ENCODE peak calls at places on chromosomes 2 and 18, in five cellular contexts. N, W, B, U and G are unnamed samples.
A peak's percentile ranks its signal among the peaks of the same experiment; 100 is the strongest.

GRCh38 chr2:99337931-99338580 is 867 bp downstream of the EIF5B start:
- DNase-seq in N (no peak), B (no peak), W (no peak), U (no peak), G (no peak)

GRCh38 chr18:36786686-36787085 is 42.1 kb downstream of the TPGS2 start:
- DNase-seq in W (no peak), B (peak; percentile 77), N (no peak), U (peak; percentile 10), G (no peak)

GRCh38 chr18:12423820-12424219 is 16.1 kb downstream of the PRELID3A start:
- DNase-seq in N (no peak), U (no peak), W (no peak), B (no peak), G (no peak)

GRCh38 chr2:98936917-98937351 is 909 bp upstream of the CRACDL start:
- DNase-seq in N (no peak), W (no peak), U (no peak), B (no peak), G (no peak)

GRCh38 chr2:241563981-241564595 is 5.5 kb downstream of the BOK start:
- DNase-seq in W (no peak), U (no peak), B (no peak), N (no peak), G (no peak)

GRCh38 chr18:63970803-63971191 is 916 bp downstream of the SERPINB8 start:
- DNase-seq in N (no peak), W (peak; percentile 5), U (peak; percentile 31), B (peak; percentile 30), G (no peak)

GRCh38 chr2:98315957-98316356 is 30.3 kb upstream of the CNGA3 start:
- DNase-seq in B (no peak), N (no peak), W (no peak), U (no peak), G (no peak)

GRCh38 chr2:170843656-170844055 is 27.0 kb downstream of the GAD1 start:
- DNase-seq in W (no peak), B (no peak), N (peak; percentile 12), U (peak; percentile 42), G (no peak)

GRCh38 chr2:16578081-16578480 is 87.6 kb downstream of the CYRIA start:
- DNase-seq in B (no peak), W (no peak), N (no peak), U (no peak), G (no peak)

GRCh38 chr2:61722311-61722710 is 131.5 kb downstream of the FAM161A start:
- DNase-seq in U (no peak), N (no peak), W (no peak), B (no peak), G (no peak)

GRCh38 chr2:42792087-42792582 is 248 bp downstream of the HAAO start:
- DNase-seq in B (no peak), U (no peak), W (no peak), N (no peak), G (no peak)

GRCh38 chr2:89834306-89834705 is 1142.8 kb downstream of the RPIA start:
- DNase-seq in N (no peak), U (no peak), B (no peak), W (no peak), G (no peak)

GRCh38 chr18:79511671-79512301 is 116.1 kb downstream of the NFATC1 start:
- DNase-seq in W (no peak), N (no peak), B (peak; percentile 11), U (no peak), G (no peak)

GRCh38 chr2:128416366-128416765 is 97.7 kb upstream of the HS6ST1 start:
- DNase-seq in U (no peak), B (no peak), W (no peak), N (no peak), G (no peak)

GRCh38 chr2:188292446-188293239 is 969 bp downstream of the GULP1 start:
- DNase-seq in N (no peak), U (peak; percentile 98), W (no peak), B (peak; percentile 80), G (no peak)

GRCh38 chr2:234448506-234449169 is 48.2 kb downstream of the ARL4C start:
- DNase-seq in W (no peak), N (no peak), U (no peak), B (no peak), G (no peak)

GRCh38 chr2:18855027-18855426 is 265.7 kb upstream of the NT5C1B start:
- DNase-seq in N (no peak), B (no peak), U (no peak), W (no peak), G (no peak)

GRCh38 chr2:233544079-233544690 is 22.4 kb downstream of the USP40 start:
- DNase-seq in N (peak; percentile 45), U (peak; percentile 7), B (no peak), W (no peak), G (no peak)

GRCh38 chr2:207594245-207594644 is 30.9 kb downstream of the METTL21A start:
- DNase-seq in N (no peak), W (no peak), U (no peak), B (no peak), G (no peak)

GRCh38 chr2:186883666-186884065 is 34.7 kb upstream of the ZSWIM2 start:
- DNase-seq in U (no peak), B (no peak), W (no peak), N (no peak), G (no peak)